ENCODE peak calls at places on chromosomes 11 and 22, in eight cellular contexts. S is sigmoid colon, K is epithelial cell of esophagus, U is psoas muscle, D is AG04450, B is tibial nerve, P is pancreas, V is fibroblast of pulmonary artery. C is an unnamed sample.

GRCh38 chr22:22469527-22469926 is 39.0 kb downstream of the ZNF280B start:
- DNase-seq in S (no peak), K (no peak), U (no peak), D (no peak), B (no peak), P (no peak), V (no peak), C (no peak)

GRCh38 chr11:119684361-119685072 is 44.5 kb downstream of the NECTIN1 start:
- DNase-seq in S (no peak), K (peak), U (no peak), D (peak), B (no peak), P (no peak), V (peak), C (peak)

GRCh38 chr22:25095869-25096268 is 103.8 kb upstream of the CRYBB3 start:
- DNase-seq in S (no peak), K (no peak), U (no peak), D (no peak), B (no peak), P (no peak), V (no peak), C (no peak)

GRCh38 chr11:115964091-115964490 is 459.9 kb upstream of the CADM1 start:
- DNase-seq in S (no peak), K (no peak), U (no peak), D (peak), B (no peak), P (no peak), V (peak), C (no peak)

GRCh38 chr11:44949160-44950035 is 1.3 kb downstream of the TP53I11 start:
- DNase-seq in S (no peak), K (no peak), U (no peak), D (no peak), B (no peak), P (peak), V (peak), C (peak)

GRCh38 chr11:75467311-75467710 is 34.3 kb upstream of the KLHL35 start:
- DNase-seq in S (no peak), K (no peak), U (no peak), D (no peak), B (no peak), P (no peak), V (no peak), C (no peak)

GRCh38 chr11:113296447-113297205 is 17.8 kb upstream of the TTC12 start:
- DNase-seq in S (no peak), K (no peak), U (no peak), D (no peak), B (no peak), P (no peak), V (no peak), C (no peak)

GRCh38 chr11:111077938-111078337 is 167.6 kb upstream of the POU2AF2 start:
- DNase-seq in S (no peak), K (peak), U (no peak), D (no peak), B (no peak), P (no peak), V (no peak), C (no peak)

GRCh38 chr11:94504689-94505293 is 7.5 kb upstream of the C11orf97 start:
- DNase-seq in S (no peak), K (peak), U (no peak), D (peak), B (no peak), P (no peak), V (peak), C (no peak)

GRCh38 chr22:23383491-23384450 is 196.3 kb downstream of the IGLL1 start:
- DNase-seq in S (no peak), K (no peak), U (no peak), D (no peak), B (no peak), P (no peak), V (peak), C (no peak)

GRCh38 chr11:326842-327580 is 6.4 kb upstream of the IFITM3 start:
- DNase-seq in S (peak), K (no peak), U (peak), D (no peak), B (peak), P (peak), V (peak), C (peak)

GRCh38 chr11:31442086-31442485 is 67.3 kb downstream of the IMMP1L start:
- DNase-seq in S (no peak), K (no peak), U (no peak), D (no peak), B (no peak), P (no peak), V (no peak), C (no peak)

GRCh38 chr11:86182976-86183584 is 61.5 kb upstream of the EED start:
- DNase-seq in S (no peak), K (peak), U (no peak), D (no peak), B (no peak), P (no peak), V (no peak), C (peak)

GRCh38 chr22:27377901-27378300 is 423.7 kb downstream of the MN1 start:
- DNase-seq in S (no peak), K (peak), U (no peak), D (no peak), B (no peak), P (peak), V (no peak), C (no peak)

GRCh38 chr11:130580372-130580771 is 131.9 kb downstream of the ADAMTS15 start:
- DNase-seq in S (no peak), K (peak), U (no peak), D (peak), B (no peak), P (no peak), V (peak), C (no peak)

GRCh38 chr22:40216041-40216756 is 38.5 kb downstream of the TNRC6B start:
- DNase-seq in S (no peak), K (no peak), U (no peak), D (no peak), B (no peak), P (no peak), V (no peak), C (peak)

GRCh38 chr11:79708319-79708928 is 267.6 kb upstream of the TENM4 start:
- DNase-seq in S (no peak), K (peak), U (no peak), D (peak), B (no peak), P (no peak), V (peak), C (no peak)
- TF ChIP-seq CTCF in S (no peak), K (peak), U (peak), D (peak), B (no peak), P (no peak), V (peak), C (no peak)

GRCh38 chr22:37316875-37317371 is 34.6 kb downstream of the CYTH4 start:
- DNase-seq in S (peak), K (peak), U (peak), D (peak), B (peak), P (peak), V (peak), C (peak)

GRCh38 chr22:37316405-37316804 is 34.1 kb downstream of the CYTH4 start:
- DNase-seq in S (no peak), K (no peak), U (no peak), D (no peak), B (no peak), P (no peak), V (no peak), C (no peak)

GRCh38 chr22:37319469-37319868 is 37.2 kb downstream of the CYTH4 start:
- DNase-seq in S (no peak), K (no peak), U (no peak), D (no peak), B (no peak), P (no peak), V (no peak), C (no peak)

GRCh38 chr22:37317698-37318210 is 35.4 kb downstream of the CYTH4 start:
- DNase-seq in S (no peak), K (peak), U (no peak), D (no peak), B (no peak), P (no peak), V (no peak), C (no peak)

GRCh38 chr22:37318255-37319109 is 36.2 kb downstream of the CYTH4 start:
- DNase-seq in S (no peak), K (no peak), U (no peak), D (no peak), B (no peak), P (no peak), V (no peak), C (no peak)
- TF ChIP-seq CTCF in S (no peak), K (no peak), U (no peak), D (peak), B (no peak), P (no peak), V (no peak), C (no peak)

GRCh38 chr11:27694992-27695391 is 5.3 kb downstream of the BDNF start:
- DNase-seq in S (no peak), K (peak), U (no peak), D (no peak), B (no peak), P (no peak), V (peak), C (no peak)
- TF ChIP-seq CTCF in S (no peak), K (peak), U (no peak), D (peak), B (no peak), P (no peak), V (peak), C (no peak)

GRCh38 chr11:95845168-95845567 is 54.9 kb downstream of the CEP57 start:
- DNase-seq in S (no peak), K (no peak), U (no peak), D (no peak), B (no peak), P (no peak), V (no peak), C (no peak)

GRCh38 chr11:95853862-95854261 is 63.6 kb downstream of the CEP57 start:
- DNase-seq in S (no peak), K (no peak), U (no peak), D (no peak), B (no peak), P (no peak), V (no peak), C (no peak)

GRCh38 chr11:95853138-95853537 is 62.8 kb downstream of the CEP57 start:
- DNase-seq in S (no peak), K (no peak), U (no peak), D (no peak), B (no peak), P (no peak), V (no peak), C (no peak)

GRCh38 chr11:95850137-95850536 is 59.8 kb downstream of the CEP57 start:
- DNase-seq in S (no peak), K (no peak), U (no peak), D (no peak), B (no peak), P (no peak), V (no peak), C (no peak)

DNA sequence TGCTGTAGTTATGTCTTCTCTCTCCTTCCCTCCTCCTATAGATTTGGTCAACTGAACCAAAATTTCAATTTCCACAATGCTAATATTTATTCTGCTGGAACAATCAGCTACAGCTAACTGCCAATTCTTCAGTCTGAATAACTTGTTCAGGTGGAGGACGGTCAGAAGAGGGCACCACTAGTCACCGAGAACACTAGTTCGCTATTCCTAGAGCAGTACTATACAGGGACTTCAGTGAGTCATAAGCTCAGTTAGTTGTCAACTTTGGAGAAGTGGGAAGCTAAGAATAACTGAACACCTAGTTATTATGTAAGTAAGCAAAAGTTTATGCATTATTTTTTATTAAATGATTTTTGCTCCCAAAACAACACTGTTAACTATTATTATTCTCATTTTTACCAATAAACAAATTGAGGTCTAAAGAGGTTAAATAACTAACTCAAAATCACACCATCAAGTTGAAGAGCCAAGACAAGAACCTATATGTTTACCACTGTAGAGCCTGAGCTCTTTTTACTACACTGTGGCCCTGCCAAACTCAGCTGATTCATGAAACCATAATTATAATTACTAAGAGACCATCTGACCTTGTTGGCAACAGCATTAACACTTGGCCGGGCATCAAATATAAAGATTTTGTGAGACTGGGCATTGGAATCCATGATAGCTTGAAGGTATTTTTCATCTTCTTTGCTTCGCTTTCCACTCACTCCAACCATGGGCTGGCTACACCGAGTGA is 59.0 kb downstream of the CEP57 start:
- DNase-seq in S (peak), K (peak), U (no peak), D (no peak), B (no peak), P (peak), V (peak), C (peak)
- TF ChIP-seq CTCF in S (peak), K (peak), U (peak), D (peak), B (peak), P (no peak), V (peak), C (peak)

DNA sequence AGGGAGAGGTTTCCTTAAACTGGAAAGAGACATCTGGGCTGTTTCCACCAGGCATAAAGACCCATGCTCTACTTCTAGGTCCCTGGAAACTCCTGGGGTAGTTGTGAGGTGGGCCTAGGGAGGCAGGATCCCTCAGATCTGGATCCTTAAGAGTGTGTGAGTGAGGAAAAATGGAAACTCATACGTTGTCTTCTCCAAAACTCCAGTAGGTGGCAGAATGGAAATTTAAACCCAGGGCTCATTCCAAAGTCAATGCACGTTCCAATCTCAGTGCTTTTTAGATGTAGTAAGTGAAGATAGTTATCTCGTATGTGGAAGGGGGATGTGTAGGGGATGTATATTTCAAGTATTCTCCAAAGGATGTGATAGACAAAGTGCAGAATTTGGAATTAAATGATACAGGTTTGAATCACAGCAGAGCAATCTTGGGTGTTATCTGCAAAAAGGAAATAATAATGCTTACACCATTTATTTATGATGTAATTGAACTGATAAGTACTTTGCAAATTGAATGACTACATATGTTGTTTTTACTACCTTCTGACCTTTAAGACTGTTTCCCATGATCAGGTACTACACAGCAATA is 13.1 kb upstream of the MMP1 start:
- DNase-seq in S (no peak), K (peak), U (no peak), D (no peak), B (no peak), P (no peak), V (peak), C (no peak)
- TF ChIP-seq CTCF in S (no peak), K (peak), U (no peak), D (peak), B (no peak), P (no peak), V (peak), C (no peak)

DNA sequence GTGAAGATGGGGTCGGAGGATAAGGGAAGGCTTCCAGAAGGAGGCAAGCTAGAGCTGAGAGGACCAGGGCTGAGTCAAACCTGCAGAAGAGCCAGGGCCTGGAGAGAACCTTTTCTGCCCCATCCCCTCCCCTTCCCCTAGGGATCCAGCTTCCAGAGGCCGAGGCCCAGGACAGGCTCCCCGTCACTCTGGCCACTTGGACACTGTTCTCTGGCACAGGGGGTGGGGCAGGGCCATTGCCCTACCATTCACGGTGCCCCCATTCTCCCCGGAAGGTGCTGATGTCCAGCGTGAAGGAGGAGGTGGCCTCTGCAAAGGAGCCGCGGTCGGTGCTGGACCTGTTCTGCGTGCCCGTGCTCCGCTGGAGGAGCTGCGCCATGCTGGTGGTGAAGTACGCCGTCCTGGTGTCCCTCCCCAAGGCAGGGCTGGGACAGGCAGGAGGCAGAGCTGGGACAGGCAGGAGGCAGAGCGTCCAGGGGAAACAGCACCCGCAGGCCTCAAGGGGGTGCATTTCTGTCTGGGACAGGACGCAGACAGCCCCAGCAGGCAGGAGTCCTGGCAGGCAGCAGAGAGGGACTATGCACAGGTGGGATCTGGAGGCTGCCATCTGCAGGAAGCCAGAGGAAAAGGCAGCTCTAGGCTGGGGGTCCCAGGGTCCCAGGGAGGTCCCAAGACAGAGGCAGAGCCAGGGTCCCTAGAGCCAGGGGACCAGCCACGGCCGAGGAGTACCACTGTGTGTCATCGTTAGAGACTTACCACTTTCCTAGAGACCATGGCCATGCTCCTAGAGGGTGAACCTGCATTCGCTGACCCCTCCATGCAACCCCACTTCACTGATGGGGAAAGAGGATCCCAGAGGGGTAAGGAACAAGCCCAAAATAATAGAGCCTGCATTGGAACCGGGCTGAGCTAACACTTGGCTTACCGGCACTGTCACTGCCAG is 25.8 kb upstream of the SLC22A12 start:
- DNase-seq in S (no peak), K (no peak), U (no peak), D (no peak), B (no peak), P (no peak), V (no peak), C (no peak)
- TF ChIP-seq CTCF in S (no peak), K (no peak), U (no peak), D (no peak), B (no peak), P (no peak), V (no peak), C (no peak)

GRCh38 chr11:11324090-11324489 is 29.0 kb downstream of the CSNK2A3 start:
- DNase-seq in S (no peak), K (peak), U (no peak), D (no peak), B (no peak), P (no peak), V (no peak), C (no peak)
- TF ChIP-seq CTCF in S (no peak), K (no peak), U (no peak), D (no peak), B (no peak), P (no peak), V (no peak), C (no peak)

GRCh38 chr11:63762662-63763505 is 5.7 kb downstream of the ZFTA start:
- DNase-seq in S (peak), K (peak), U (peak), D (no peak), B (no peak), P (peak), V (no peak), C (no peak)
- TF ChIP-seq CTCF in S (no peak), K (no peak), U (no peak), D (no peak), B (peak), P (no peak), V (no peak), C (no peak)

GRCh38 chr11:117716652-117717440 is 80.2 kb downstream of the DSCAML1 start:
- DNase-seq in S (peak), K (no peak), U (no peak), D (no peak), B (no peak), P (no peak), V (no peak), C (no peak)
- TF ChIP-seq CTCF in S (no peak), K (no peak), U (no peak), D (no peak), B (no peak), P (no peak), V (no peak), C (no peak)

GRCh38 chr11:46710821-46711269 is 8.2 kb upstream of the F2 start:
- DNase-seq in S (peak), K (peak), U (peak), D (peak), B (peak), P (no peak), V (peak), C (no peak)
- TF ChIP-seq CTCF in S (no peak), K (no peak), U (no peak), D (no peak), B (no peak), P (no peak), V (no peak), C (no peak)

C was measured in activated CD8-positive, alpha-beta T cell treated with anti-CD3 and anti-CD28 coated beads for 36 hours.